ENCODE peak calls at places on chromosomes 4 and X, in six cellular contexts. K, F, Y, P, Q and U are unnamed samples.
A peak's percentile ranks its signal among the peaks of the same experiment; 100 is the strongest.

GRCh38 chrX:9486786-9487185 is 21.9 kb downstream of the TBL1X start:
- DNase-seq in Y (no peak), P (no peak), F (no peak), Q (no peak), K (no peak), U (no peak)

GRCh38 chr4:172656055-172656454 is 512.6 kb upstream of the GALNT7 start:
- DNase-seq in K (no peak), Y (no peak), Q (no peak), P (no peak), F (no peak), U (no peak)

GRCh38 chr4:7672601-7673000 is 237.9 kb upstream of the PSAPL1 start:
- DNase-seq in P (no peak), F (no peak), K (no peak), Q (no peak), Y (no peak), U (no peak)

GRCh38 chr4:40587826-40588225 is 41.8 kb downstream of the RBM47 start:
- DNase-seq in P (no peak), F (no peak), Q (peak; percentile 44), Y (peak; percentile 67), K (no peak), U (no peak)

GRCh38 chr4:99811850-99812249 is 4.8 kb upstream of the DAPP1 start:
- DNase-seq in P (no peak), Y (no peak), K (peak; percentile 43), F (peak; percentile 75), Q (no peak), U (no peak)

GRCh38 chrX:139932077-139932900 is 564 bp downstream of the ATP11C start:
- DNase-seq in K (no peak), Y (peak; percentile 72), P (peak; percentile 77), F (peak; percentile 43), Q (peak; percentile 43), U (peak; percentile 72)

GRCh38 chr4:187612211-187612780 is 383.3 kb upstream of the ZFP42 start:
- DNase-seq in F (no peak), K (no peak), Q (no peak), P (no peak), Y (no peak), U (no peak)

GRCh38 chr4:66572949-66573348 is 902.7 kb upstream of the EPHA5 start:
- DNase-seq in F (no peak), K (no peak), P (no peak), Y (no peak), Q (no peak), U (no peak)

GRCh38 chr4:46648088-46648744 is 258.3 kb upstream of the GABRA2 start:
- DNase-seq in Q (no peak), K (no peak), F (peak; percentile 76), Y (no peak), P (no peak), U (no peak)

GRCh38 chr4:182307746-182308145 is 64.5 kb downstream of the TENM3 start:
- DNase-seq in Y (no peak), F (no peak), P (no peak), Q (no peak), K (no peak), U (no peak)

GRCh38 chr4:164997324-164997723 is 19.9 kb upstream of the TRIM61 start:
- DNase-seq in P (no peak), K (no peak), Q (no peak), F (peak; percentile 16), Y (no peak), U (no peak)

GRCh38 chr4:152016325-152016665 is 255.5 kb upstream of the GATB start:
- DNase-seq in Y (no peak), Q (no peak), K (no peak), P (no peak), F (no peak), U (no peak)

GRCh38 chr4:52982246-52982950 is 120.3 kb downstream of the RASL11B start:
- DNase-seq in P (no peak), Y (no peak), K (no peak), F (no peak), Q (no peak), U (no peak)

GRCh38 chrX:2283111-2283847 is 217.5 kb downstream of the DHRSX start:
- DNase-seq in K (no peak), F (no peak), Y (no peak), P (no peak), Q (no peak), U (no peak)

GRCh38 chr4:1768367-1769034 is 24.6 kb upstream of the FGFR3 start:
- DNase-seq in Y (no peak), K (no peak), Q (no peak), P (peak; percentile 88), F (no peak), U (no peak)
- H3K4me1 ChIP-seq in Y (no peaks in the 10 kb centered on the region), K (no peaks in the 10 kb centered on the region), Q (peaks cover 45% of the 10 kb centered on the region), P (peaks cover 11% of the 10 kb centered on the region), F (no peaks in the 10 kb centered on the region), U (no peaks in the 10 kb centered on the region)

GRCh38 chr4:1232661-1233621 is 16.0 kb downstream of the CTBP1 start:
- DNase-seq in K (no peak), Y (peak; percentile 77), F (no peak), Q (no peak), P (no peak), U (peak; percentile 28)
- H3K27ac ChIP-seq in K (no peak overlapping the region), Y (no peak overlapping the region), F (no peak overlapping the region), Q (no peak overlapping the region), P (peak overlapping the region; percentile 63), U (no peak overlapping the region)

GRCh38 chr4:51958199-51958968 is 61.8 kb downstream of the LRRC66 start:
- DNase-seq in Q (no peak), P (no peak), F (no peak), K (no peak), Y (no peak), U (no peak)

GRCh38 chr4:51965862-51966261 is 54.3 kb downstream of the LRRC66 start:
- DNase-seq in K (no peak), Q (no peak), Y (no peak), P (no peak), F (no peak), U (no peak)

GRCh38 chr4:51960486-51960885 is 59.7 kb downstream of the LRRC66 start:
- DNase-seq in Q (no peak), K (no peak), F (no peak), Y (no peak), P (no peak), U (no peak)

DNA sequence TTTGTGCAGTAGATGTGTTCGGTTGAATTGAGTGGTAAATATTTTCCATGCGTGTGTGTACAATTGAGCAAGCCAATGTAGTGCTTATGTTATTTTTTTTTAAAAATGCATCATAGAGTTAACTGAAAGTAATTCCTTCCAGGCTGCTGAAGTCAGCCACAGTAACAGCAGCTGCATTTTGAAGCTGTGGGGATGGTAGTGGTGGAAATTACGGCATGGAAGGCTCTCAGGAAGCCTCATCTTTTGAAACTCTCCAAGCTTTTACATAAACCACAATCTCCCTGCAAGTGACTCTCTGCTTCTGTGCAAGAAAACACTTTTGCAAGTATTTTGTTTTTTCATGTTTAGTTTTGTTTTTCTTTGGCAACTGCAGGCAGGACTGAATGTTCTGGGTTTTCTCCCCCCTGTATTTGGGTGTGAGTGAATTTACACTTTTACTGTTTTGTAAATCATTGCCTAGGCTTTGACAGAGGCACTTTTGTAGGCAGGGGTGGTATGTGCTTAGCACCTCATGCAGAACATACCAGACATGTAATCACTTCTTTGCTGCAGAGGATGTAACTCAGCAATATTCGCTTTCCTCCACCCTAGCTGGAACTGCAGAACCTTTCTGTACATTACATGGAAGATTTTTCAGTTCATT is 56.2 kb downstream of the LRRC66 start:
- DNase-seq in K (no peak), P (no peak), F (no peak), Y (no peak), Q (no peak), U (no peak)
- H3K27me3 ChIP-seq in K (no peaks in the 10 kb centered on the region), P (no peaks in the 10 kb centered on the region), F (no peaks in the 10 kb centered on the region), Y (no peaks in the 10 kb centered on the region), Q (no peaks in the 10 kb centered on the region), U (no peaks in the 10 kb centered on the region)

DNA sequence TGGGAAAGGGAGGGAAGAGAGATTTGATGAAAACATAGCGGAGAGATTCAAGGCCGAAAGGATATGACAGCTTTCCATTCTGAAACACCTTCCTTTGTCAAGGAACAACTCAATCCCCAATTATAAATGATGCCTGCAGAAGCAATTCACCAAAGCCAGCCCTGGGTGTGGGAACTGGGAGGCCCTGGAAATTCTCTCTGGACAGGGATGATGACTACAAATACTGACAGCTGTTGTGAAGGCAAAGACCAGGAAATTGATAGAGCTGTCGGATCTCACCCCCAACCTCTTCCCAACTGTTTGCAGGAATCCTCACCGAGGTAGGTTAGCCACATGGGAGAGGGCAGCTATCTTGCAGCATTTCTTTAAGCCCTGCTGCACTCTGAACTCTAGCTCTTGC is 54.3 kb downstream of the CCDC149 start:
- DNase-seq in P (no peak), F (no peak), Y (no peak), Q (no peak), K (no peak), U (no peak)
- H3K4me1 ChIP-seq in P (peaks cover 10% of the 10 kb centered on the region), F (peaks cover 30% of the 10 kb centered on the region), Y (no peaks in the 10 kb centered on the region), Q (peaks cover 29% of the 10 kb centered on the region), K (no peaks in the 10 kb centered on the region), U (peaks cover 10% of the 10 kb centered on the region)

GRCh38 chr4:77141964-77142641 is 14.9 kb upstream of the CCNG2 start:
- DNase-seq in F (peak; percentile 34), K (no peak), Y (no peak), P (no peak), Q (no peak), U (no peak)
- H3K27ac ChIP-seq in F (peak overlapping the region; percentile 45), K (no peak overlapping the region), Y (no peak overlapping the region), P (no peak overlapping the region), Q (no peak overlapping the region), U (no peak overlapping the region)

GRCh38 chr4:81031389-81032173 is 1.1 kb downstream of the BMP3 start:
- DNase-seq in Y (no peak), Q (no peak), P (peak; percentile 71), F (no peak), K (no peak), U (peak; percentile 36)
- H3K27me3 ChIP-seq in Y (no peaks in the 10 kb centered on the region), Q (peaks cover 10% of the 10 kb centered on the region), P (peaks cover 35% of the 10 kb centered on the region), F (peaks cover 29% of the 10 kb centered on the region), K (no peaks in the 10 kb centered on the region), U (peaks cover 10% of the 10 kb centered on the region)

DNA sequence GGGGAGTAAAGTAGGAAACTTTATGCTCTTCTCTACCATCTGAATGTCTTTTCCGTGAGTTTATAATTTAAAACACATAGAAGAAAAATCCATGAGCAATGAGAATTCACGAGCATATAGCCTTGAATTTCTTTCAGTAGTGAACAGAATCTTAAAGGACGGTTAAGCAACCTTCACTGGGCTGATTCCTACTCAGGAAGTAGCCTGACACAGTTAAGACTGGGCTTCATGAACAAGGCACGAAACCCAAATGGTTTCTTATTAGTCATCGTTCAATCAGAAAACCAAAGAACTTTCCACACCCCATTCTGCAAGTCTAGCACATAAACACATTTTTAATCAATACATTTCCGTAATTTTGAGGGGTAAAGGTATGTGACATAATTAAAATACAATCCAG is 95.8 kb downstream of the SH3KBP1 start:
- DNase-seq in K (no peak), Y (no peak), F (no peak), Q (no peak), P (no peak), U (no peak)
- H3K4me1 ChIP-seq in K (peaks cover 70% of the 10 kb centered on the region), Y (no peaks in the 10 kb centered on the region), F (no peaks in the 10 kb centered on the region), Q (no peaks in the 10 kb centered on the region), P (no peaks in the 10 kb centered on the region), U (no peaks in the 10 kb centered on the region)